ENCODE peak calls at places on chromosomes 6 and 20, in four cellular contexts. One of them, this sample, is unnamed.

GRCh38 chr6:107655245-107655644 is 165.3 kb downstream of the SOBP start:
- ATAC-seq in Panc1: no peak
- ATAC-seq in HepG2: peak
- ATAC-seq in GM12878: no peak
- ATAC-seq in this sample: no peak

GRCh38 chr6:130183271-130184222 is 39.2 kb downstream of the SAMD3 start:
- ATAC-seq in GM12878: peak
- ATAC-seq in Panc1: no peak
- ATAC-seq in HepG2: no peak
- ATAC-seq in this sample: no peak

GRCh38 chr6:52271852-52272460 is 12.6 kb downstream of the MCM3 start:
- ATAC-seq in GM12878: no peak
- ATAC-seq in Panc1: no peak
- ATAC-seq in HepG2: peak
- ATAC-seq in this sample: peak

GRCh38 chr6:22470454-22471368 is 98.7 kb upstream of the HDGFL1 start:
- ATAC-seq in Panc1: peak
- ATAC-seq in HepG2: peak
- ATAC-seq in GM12878: peak
- ATAC-seq in this sample: peak

GRCh38 chr6:43645613-43645964 is 753 bp downstream of the RSPH9 start:
- ATAC-seq in HepG2: no peak
- ATAC-seq in Panc1: peak
- ATAC-seq in GM12878: peak
- ATAC-seq in this sample: no peak

GRCh38 chr6:48389146-48390043 is 278.4 kb upstream of the PTCHD4 start:
- ATAC-seq in GM12878: no peak
- ATAC-seq in Panc1: no peak
- ATAC-seq in HepG2: peak
- ATAC-seq in this sample: no peak

GRCh38 chr6:71248306-71248705 is 40.3 kb upstream of the OGFRL1 start:
- ATAC-seq in HepG2: no peak
- ATAC-seq in Panc1: peak
- ATAC-seq in GM12878: peak
- ATAC-seq in this sample: peak

GRCh38 chr6:118277631-118278030 is 270.5 kb upstream of the PLN start:
- ATAC-seq in GM12878: no peak
- ATAC-seq in Panc1: no peak
- ATAC-seq in HepG2: no peak
- ATAC-seq in this sample: no peak

GRCh38 chr6:79601020-79601609 is 30.0 kb upstream of the SH3BGRL2 start:
- ATAC-seq in GM12878: no peak
- ATAC-seq in HepG2: no peak
- ATAC-seq in Panc1: peak
- ATAC-seq in this sample: no peak

GRCh38 chr6:29211488-29211887 is 40.8 kb downstream of the OR2J2 start:
- ATAC-seq in Panc1: no peak
- ATAC-seq in HepG2: no peak
- ATAC-seq in GM12878: no peak
- ATAC-seq in this sample: no peak

GRCh38 chr6:53361549-53362031 is 12.8 kb upstream of the ELOVL5 start:
- ATAC-seq in HepG2: no peak
- ATAC-seq in GM12878: peak
- ATAC-seq in Panc1: no peak
- ATAC-seq in this sample: no peak

GRCh38 chr20:59268827-59269226 is 31.6 kb upstream of the EDN3 start:
- ATAC-seq in Panc1: no peak
- ATAC-seq in HepG2: no peak
- ATAC-seq in GM12878: no peak
- ATAC-seq in this sample: no peak

GRCh38 chr6:35663447-35664235 is 25.1 kb downstream of the FKBP5 start:
- ATAC-seq in Panc1: peak
- ATAC-seq in HepG2: no peak
- ATAC-seq in GM12878: peak
- ATAC-seq in this sample: no peak
- TF ChIP-seq POLR2AphosphoS5 in Panc1: no peak
- TF ChIP-seq POLR2AphosphoS5 in HepG2: no peak
- TF ChIP-seq POLR2AphosphoS5 in GM12878: no peak
- TF ChIP-seq POLR2AphosphoS5 in this sample: no peak

GRCh38 chr6:36029464-36029863 is 1.9 kb downstream of the MAPK14 start:
- ATAC-seq in Panc1: no peak
- ATAC-seq in HepG2: no peak
- ATAC-seq in GM12878: no peak
- ATAC-seq in this sample: no peak

GRCh38 chr6:36027501-36028087 is at the start of gene MAPK14:
- ATAC-seq in Panc1: peak
- ATAC-seq in HepG2: peak
- ATAC-seq in GM12878: peak
- ATAC-seq in this sample: peak

GRCh38 chr6:36028088-36028886 is 679 bp downstream of the MAPK14 start:
- ATAC-seq in GM12878: peak
- ATAC-seq in Panc1: peak
- ATAC-seq in HepG2: peak
- ATAC-seq in this sample: peak

GRCh38 chr6:36025932-36026327 is 1.5 kb upstream of the SLC26A8 start:
- ATAC-seq in HepG2: no peak
- ATAC-seq in Panc1: no peak
- ATAC-seq in GM12878: no peak
- ATAC-seq in this sample: no peak

GRCh38 chr6:36028887-36029324 is 1.3 kb downstream of the MAPK14 start:
- ATAC-seq in Panc1: peak
- ATAC-seq in HepG2: peak
- ATAC-seq in GM12878: peak
- ATAC-seq in this sample: peak
- TF ChIP-seq POLR2AphosphoS5 in Panc1: no peak
- TF ChIP-seq POLR2AphosphoS5 in HepG2: no peak
- TF ChIP-seq POLR2AphosphoS5 in GM12878: no peak
- TF ChIP-seq POLR2AphosphoS5 in this sample: peak

DNA sequence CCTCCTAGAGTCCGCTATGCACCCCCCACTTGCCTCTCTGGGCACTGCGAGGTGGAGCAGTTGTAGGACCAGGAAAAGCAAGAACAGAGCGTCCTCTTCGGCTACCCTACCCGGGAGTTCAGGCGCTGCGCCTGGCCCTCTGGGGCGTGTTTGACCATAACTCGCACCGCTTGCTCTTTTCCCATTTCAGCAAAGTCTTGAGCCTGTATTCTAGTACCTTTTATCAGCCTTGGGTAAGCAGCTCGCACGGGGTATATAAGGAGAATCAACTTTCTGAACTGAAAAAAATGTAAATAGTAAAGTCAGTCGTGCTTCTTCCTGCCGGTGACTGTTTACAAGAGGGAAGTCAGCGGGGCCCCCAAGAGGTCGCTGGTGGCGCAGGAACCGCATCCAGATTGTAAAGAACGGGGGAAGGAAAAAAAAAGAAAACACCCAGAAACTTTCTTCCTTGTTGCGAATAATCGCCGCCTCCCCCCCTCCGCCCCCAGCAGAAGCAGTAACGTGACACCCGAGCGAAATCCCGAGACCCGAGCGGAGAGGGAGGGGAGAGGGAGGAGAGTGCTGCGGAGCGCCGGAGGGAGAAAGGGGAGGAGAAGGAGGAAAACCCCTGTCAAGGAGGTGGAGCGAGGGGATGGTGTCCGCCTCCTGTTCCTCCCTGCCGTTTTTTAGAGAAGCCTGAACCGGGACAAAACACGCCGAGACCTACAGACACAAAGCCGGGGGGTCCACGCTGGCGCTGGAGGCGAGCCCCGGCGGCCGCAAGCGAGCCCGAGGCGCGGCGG is at the start of gene UST:
- ATAC-seq in GM12878: peak
- ATAC-seq in Panc1: peak
- ATAC-seq in HepG2: peak
- ATAC-seq in this sample: peak
- TF ChIP-seq POLR2AphosphoS5 in GM12878: peak
- TF ChIP-seq POLR2AphosphoS5 in Panc1: no peak
- TF ChIP-seq POLR2AphosphoS5 in HepG2: no peak
- TF ChIP-seq POLR2AphosphoS5 in this sample: peak

GRCh38 chr6:31114970-31115849 is 610 bp downstream of the PSORS1C1 start:
- ATAC-seq in Panc1: peak
- ATAC-seq in HepG2: peak
- ATAC-seq in GM12878: peak
- ATAC-seq in this sample: no peak

GRCh38 chr6:31113861-31114539 is 600 bp upstream of the PSORS1C1 start:
- ATAC-seq in HepG2: no peak
- ATAC-seq in GM12878: no peak
- ATAC-seq in Panc1: peak
- ATAC-seq in this sample: peak

GRCh38 chr6:31112478-31112877 is at the start of gene C6orf15:
- ATAC-seq in Panc1: no peak
- ATAC-seq in HepG2: no peak
- ATAC-seq in GM12878: no peak
- ATAC-seq in this sample: no peak

GRCh38 chr6:31115941-31116560 is 1.5 kb downstream of the PSORS1C1 start:
- ATAC-seq in HepG2: no peak
- ATAC-seq in GM12878: no peak
- ATAC-seq in Panc1: no peak
- ATAC-seq in this sample: no peak

DNA sequence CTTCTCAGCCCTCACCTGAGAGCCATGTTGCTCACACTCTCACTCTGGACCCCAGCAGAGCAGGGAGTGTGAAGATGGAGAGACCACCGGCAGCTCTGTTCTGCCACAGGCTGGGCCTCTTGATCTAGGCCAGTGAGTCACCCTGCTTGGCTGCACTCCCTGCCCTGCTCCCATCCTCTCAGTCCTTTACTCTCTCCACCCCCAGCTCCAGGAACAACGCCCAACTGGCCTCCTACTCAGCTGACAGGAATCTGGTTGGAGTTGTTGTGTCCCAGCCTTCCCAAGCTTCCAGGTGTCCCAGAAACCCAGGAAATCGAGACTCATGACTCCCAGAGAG is at the start of gene PSORS1C1:
- ATAC-seq in GM12878: no peak
- ATAC-seq in Panc1: peak
- ATAC-seq in HepG2: peak
- ATAC-seq in this sample: peak
- TF ChIP-seq POLR2AphosphoS5 in GM12878: no peak
- TF ChIP-seq POLR2AphosphoS5 in Panc1: no peak
- TF ChIP-seq POLR2AphosphoS5 in HepG2: no peak
- TF ChIP-seq POLR2AphosphoS5 in this sample: peak

DNA sequence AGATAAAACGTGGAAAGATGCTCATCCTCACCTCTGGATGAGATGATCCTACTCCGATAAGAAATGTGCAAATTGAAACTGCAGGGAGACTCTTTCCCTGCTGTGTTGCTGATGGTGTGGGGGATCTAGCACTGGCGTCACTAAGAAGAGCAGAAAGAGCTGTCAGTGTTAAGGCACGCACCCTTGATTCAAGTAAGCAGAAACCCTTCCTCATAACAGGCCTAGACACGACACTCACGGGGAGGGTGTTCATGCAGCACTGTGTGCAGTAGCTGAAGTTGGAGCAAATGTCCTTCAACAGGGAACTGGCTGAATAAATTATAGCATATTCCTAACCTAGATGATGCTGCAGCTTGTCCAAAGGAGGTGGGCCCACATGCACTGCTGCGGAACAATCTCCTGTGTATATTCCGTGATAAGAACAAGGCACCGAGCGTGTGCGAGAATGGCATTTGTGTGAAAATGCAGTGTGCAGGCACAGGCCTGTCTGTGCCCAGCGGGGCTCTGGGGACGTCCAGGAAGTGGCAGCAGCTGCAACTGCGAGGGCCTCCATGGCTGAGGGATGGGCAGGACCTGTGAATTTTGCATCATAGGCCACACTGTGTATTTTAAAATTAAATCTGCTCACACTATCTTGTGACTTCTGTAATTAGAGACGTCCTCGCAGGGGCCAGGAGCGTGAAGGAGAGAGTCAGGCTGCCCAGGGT is 64.0 kb downstream of the TCP11 start:
- ATAC-seq in GM12878: no peak
- ATAC-seq in HepG2: no peak
- ATAC-seq in Panc1: peak
- ATAC-seq in this sample: no peak
- TF ChIP-seq POLR2AphosphoS5 in GM12878: no peak
- TF ChIP-seq POLR2AphosphoS5 in HepG2: no peak
- TF ChIP-seq POLR2AphosphoS5 in Panc1: no peak
- TF ChIP-seq POLR2AphosphoS5 in this sample: no peak

DNA sequence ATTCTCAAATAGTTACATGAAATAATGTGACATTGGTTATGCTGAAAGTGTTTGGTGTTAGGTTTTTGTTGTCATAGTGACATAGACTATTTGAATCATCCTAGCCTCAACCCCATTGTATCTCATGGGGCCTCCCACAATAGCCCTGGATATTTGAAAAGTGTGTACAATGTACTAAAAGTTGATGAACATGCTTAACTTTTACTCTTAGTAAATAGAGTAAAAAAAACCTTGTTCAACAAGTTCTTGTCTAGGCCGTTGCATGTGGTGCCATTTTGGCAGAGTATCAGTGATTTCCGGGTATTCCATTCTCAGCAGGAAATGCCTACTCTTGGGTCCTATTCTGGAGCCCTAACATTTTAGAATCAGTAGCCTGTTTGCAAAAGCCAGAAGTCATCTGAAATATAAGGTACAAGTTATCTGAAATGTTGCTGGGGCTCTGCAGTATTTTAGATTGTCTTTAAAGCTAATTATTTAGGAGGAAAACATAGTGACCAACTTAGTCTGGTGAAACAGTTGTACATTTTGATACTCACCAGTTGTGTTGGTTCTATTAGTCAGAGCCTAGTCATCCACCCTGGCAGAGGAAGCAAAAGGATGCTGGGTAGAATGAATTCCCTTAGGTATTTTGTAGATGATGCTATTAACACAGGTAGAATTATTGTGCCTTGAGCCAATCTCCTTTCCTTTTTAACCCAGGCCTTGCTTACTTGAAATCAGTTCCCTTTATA is 82.8 kb downstream of the RTN4IP1 start:
- ATAC-seq in Panc1: peak
- ATAC-seq in GM12878: peak
- ATAC-seq in HepG2: no peak
- ATAC-seq in this sample: peak
- TF ChIP-seq POLR2AphosphoS5 in Panc1: no peak
- TF ChIP-seq POLR2AphosphoS5 in GM12878: no peak
- TF ChIP-seq POLR2AphosphoS5 in HepG2: no peak
- TF ChIP-seq POLR2AphosphoS5 in this sample: no peak

This sample was measured in gastroesophageal sphincter.